ENCODE peak calls at places on chromosomes 7 and 10, in seven cellular contexts. Z is osteoblast, S is SJSA1, Q is breast epithelium, V is thoracic aorta, O is lower lobe of right lung, F is PC-3. M is an unnamed sample. For H3K9me3 and H3K4me1, the result is how much of the 10 kb centered on the place peaks cover.

GRCh38 chr10:11260136-11260535 is 242.5 kb downstream of the CELF2 start:
- DNase-seq in Z (no peak), S (no peak), Q (no peak), V (no peak), O (no peak), F (no peak), M (no peak)

GRCh38 chr7:28406192-28406591 is 6.1 kb upstream of the CREB5 start:
- DNase-seq in Z (peak), S (no peak), Q (no peak), V (no peak), O (no peak), F (no peak), M (no peak)

GRCh38 chr7:74272305-74273038 is 16.7 kb upstream of the CLIP2 start:
- DNase-seq in Z (peak), S (peak), Q (no peak), V (peak), O (peak), F (peak), M (peak)

GRCh38 chr7:28773423-28774129 is 184.6 kb downstream of the TRIL start:
- DNase-seq in Z (no peak), S (no peak), Q (no peak), V (no peak), O (no peak), F (no peak), M (no peak)

GRCh38 chr10:71435571-71436267 is 39.0 kb downstream of the CDH23 start:
- DNase-seq in Z (peak), S (no peak), Q (no peak), V (no peak), O (no peak), F (no peak), M (no peak)

GRCh38 chr10:93518531-93518930 is 22.1 kb downstream of the CEP55 start:
- DNase-seq in Z (no peak), S (no peak), Q (no peak), V (no peak), O (no peak), F (no peak), M (no peak)

GRCh38 chr7:73971701-73972341 is 56.2 kb upstream of the ELN start:
- DNase-seq in Z (peak), S (no peak), Q (no peak), V (no peak), O (peak), F (peak), M (no peak)

GRCh38 chr10:34994565-34995142 is 95.5 kb downstream of the CUL2 start:
- DNase-seq in Z (peak), S (peak), Q (peak), V (no peak), O (peak), F (peak), M (peak)

DNA sequence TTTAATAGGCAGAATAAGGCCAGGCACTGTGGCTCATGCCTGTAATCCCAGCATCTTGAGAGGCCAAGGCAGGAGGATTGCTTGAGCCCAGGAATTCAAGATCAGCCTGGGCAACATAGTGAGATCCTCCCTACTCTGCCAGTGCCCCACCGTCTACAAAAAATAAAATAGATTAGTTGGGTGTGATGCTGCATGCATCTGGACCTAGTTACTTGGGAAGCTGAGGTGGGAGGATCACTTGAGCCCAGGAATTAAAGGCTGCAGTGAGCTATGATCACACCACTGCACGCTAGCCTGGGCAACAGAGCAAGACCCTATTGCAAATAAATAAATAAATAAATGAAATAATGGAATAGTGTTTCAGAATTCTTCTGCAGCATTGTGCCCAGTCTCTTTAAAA is 16.2 kb downstream of the FAM200A start:
- DNase-seq in Z (no peak), S (no peak), Q (no peak), V (no peak), O (no peak), F (no peak), M (no peak)
- H3K9me3 ChIP-seq in Z (under half), S (under half), Q (half or more), V (under half), O (half or more), F (under half), M (under half)

DNA sequence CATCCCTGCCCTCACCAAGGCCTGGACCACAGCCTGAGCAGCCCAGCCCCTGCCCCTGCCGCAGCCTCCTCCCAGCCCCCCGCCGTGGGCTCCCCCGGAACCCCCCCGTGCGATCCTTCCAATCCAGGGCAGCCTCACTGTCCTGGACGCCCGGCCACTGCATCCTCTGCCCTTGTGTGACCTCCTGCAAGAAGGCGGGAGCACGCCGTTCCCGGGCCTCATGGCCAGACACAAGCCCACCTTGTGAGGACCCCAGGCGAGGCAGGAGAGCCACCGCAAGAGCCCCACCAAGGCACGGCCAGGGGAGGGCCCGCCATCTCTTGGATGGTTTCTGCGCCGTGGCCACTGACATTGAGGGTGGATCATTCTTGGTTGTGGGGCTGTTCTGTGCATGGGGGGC is 7.8 kb upstream of the LFNG start:
- DNase-seq in Z (no peak), S (no peak), Q (no peak), V (no peak), O (no peak), F (no peak), M (no peak)
- H3K4me1 ChIP-seq in Z (under half), S (under half), Q (under half), V (under half), O (half or more), F (under half), M (under half)

DNA sequence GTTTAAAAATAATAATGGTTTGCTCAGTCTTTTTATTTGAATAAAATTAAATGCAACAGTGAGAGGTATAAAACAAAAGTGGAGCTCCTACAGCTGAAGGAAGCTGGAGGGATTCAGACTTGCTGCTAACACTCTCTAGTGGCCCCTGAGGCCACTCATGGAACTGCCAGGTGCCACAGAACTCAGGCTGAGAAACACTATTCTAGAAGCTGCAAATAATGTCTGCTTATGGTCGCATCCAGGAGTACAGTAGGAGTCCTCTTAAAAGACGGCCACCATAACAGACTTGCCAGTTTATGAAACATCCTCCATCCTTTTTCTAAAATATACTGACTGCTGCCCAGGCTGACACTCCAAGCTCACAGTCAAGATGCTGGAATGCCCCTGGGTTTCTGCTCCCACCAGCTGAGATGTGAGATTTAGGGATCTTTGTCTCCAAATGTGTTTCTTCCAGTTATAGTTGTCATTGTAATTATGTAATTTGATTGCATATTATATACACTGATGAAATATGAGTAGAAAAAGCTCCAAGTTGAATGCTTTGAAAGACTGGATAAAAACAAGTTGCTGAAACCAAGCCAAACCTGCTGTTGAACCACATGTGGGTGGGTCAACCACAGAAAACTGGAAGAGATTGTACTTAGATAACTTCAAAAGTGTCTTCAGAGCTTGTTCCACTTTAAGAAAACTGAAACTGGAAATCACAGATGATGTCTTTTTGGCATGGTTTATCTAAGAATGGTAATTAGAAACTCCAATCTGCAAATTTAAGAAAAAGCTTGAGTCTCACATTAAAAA is 213.7 kb upstream of the AOAH start:
- DNase-seq in Z (no peak), S (no peak), Q (no peak), V (no peak), O (no peak), F (no peak), M (no peak)
- H3K9me3 ChIP-seq in Z (under half), S (under half), Q (under half), V (under half), O (half or more), F (under half), M (under half)

DNA sequence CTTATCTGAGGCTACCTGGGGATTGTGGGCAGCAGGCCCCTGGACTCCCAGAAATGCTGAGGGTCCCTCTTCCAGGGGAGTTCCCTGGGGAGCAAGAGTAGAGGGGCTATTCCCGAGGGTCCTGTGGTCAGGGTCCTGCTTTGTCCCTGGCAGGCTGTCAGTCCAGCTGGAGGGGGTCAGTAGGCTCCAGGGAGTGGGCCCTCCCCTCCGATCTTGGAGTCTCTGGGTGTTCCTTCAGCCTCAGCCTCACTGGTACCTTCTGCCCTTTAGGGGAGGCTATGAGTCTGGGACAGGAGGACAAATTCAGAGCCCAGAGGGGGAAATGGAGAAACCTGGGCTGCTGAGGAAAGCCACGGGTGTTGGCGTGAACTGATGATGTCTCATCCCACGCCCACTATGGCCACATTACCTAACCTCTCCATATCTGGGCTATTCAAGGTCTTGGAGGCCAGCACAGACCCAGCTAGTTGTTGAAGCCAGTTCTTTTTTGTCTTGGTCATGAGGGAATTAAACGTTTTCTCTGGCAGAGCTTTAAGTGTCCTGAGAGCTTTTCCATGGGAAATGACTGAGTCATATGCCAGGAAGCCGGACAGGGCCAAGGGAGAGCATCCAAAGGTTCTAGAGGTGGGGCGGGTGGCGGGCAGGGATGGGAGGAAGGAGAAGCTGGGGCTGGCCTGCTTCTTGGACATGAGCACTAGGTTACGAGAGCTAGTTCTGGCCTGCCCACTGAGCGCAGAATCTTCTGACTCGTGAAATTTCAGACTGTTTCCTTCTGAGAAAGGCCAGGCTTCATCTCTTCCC is 6.2 kb downstream of the CALHM2 start:
- DNase-seq in Z (peak), S (no peak), Q (no peak), V (peak), O (no peak), F (no peak), M (no peak)
- H3K4me1 ChIP-seq in Z (half or more), S (under half), Q (under half), V (half or more), O (half or more), F (under half), M (under half)

GRCh38 chr10:43644252-43644651 is 4.4 kb downstream of the ZNF32 start:
- DNase-seq in Z (peak), S (no peak), Q (no peak), V (no peak), O (no peak), F (no peak), M (no peak)
- H3K9me3 ChIP-seq in Z (under half), S (under half), Q (half or more), V (under half), O (half or more), F (under half), M (under half)

M was measured in pancreas.